ENCODE peak calls at places on chromosomes 3 and 15, in six cellular contexts. Z, S, Y, D, T and I are unnamed samples. For H3K4me1, the result is how much of the 10 kb centered on the place peaks cover.

GRCh38 chr3:61093364-61093763 is 157.9 kb downstream of the FHIT start:
- DNase-seq in Z (no peak), S (no peak), Y (no peak), D (no peak), T (no peak), I (no peak)

GRCh38 chr3:124518350-124518749 is 211.9 kb upstream of the UMPS start:
- DNase-seq in Z (no peak), S (no peak), Y (no peak), D (no peak), T (no peak), I (no peak)

GRCh38 chr15:60865507-60865906 is 363.6 kb downstream of the RORA start:
- DNase-seq in Z (no peak), S (no peak), Y (no peak), D (no peak), T (no peak), I (no peak)

GRCh38 chr15:77823736-77824135 is 191.0 kb upstream of the LINGO1 start:
- DNase-seq in Z (no peak), S (no peak), Y (no peak), D (no peak), T (no peak), I (no peak)

GRCh38 chr15:42876224-42876623 is 44.4 kb downstream of the TTBK2 start:
- DNase-seq in Z (no peak), S (no peak), Y (no peak), D (no peak), T (no peak), I (no peak)

GRCh38 chr15:71170163-71170562 is 54.9 kb downstream of the THSD4 start:
- DNase-seq in Z (no peak), S (no peak), Y (no peak), D (no peak), T (no peak), I (no peak)

GRCh38 chr3:33789183-33789954 is 9.1 kb upstream of the PDCD6IP start:
- DNase-seq in Z (no peak), S (no peak), Y (no peak), D (no peak), T (no peak), I (no peak)

GRCh38 chr3:152892446-152892845 is 57.5 kb downstream of the P2RY1 start:
- DNase-seq in Z (no peak), S (peak), Y (no peak), D (no peak), T (no peak), I (no peak)

GRCh38 chr3:185318136-185318535 is 44.8 kb upstream of the MAP3K13 start:
- DNase-seq in Z (no peak), S (no peak), Y (no peak), D (no peak), T (no peak), I (no peak)

GRCh38 chr3:72380711-72381508 is 467.3 kb downstream of the SHQ1 start:
- DNase-seq in Z (no peak), S (no peak), Y (no peak), D (no peak), T (no peak), I (no peak)

GRCh38 chr3:192901435-192901834 is 16.2 kb downstream of the MB21D2 start:
- DNase-seq in Z (no peak), S (no peak), Y (no peak), D (no peak), T (no peak), I (no peak)
- H3K4me1 ChIP-seq in Z (under half), S (under half), Y (under half), D (half or more), T (under half), I (under half)

DNA sequence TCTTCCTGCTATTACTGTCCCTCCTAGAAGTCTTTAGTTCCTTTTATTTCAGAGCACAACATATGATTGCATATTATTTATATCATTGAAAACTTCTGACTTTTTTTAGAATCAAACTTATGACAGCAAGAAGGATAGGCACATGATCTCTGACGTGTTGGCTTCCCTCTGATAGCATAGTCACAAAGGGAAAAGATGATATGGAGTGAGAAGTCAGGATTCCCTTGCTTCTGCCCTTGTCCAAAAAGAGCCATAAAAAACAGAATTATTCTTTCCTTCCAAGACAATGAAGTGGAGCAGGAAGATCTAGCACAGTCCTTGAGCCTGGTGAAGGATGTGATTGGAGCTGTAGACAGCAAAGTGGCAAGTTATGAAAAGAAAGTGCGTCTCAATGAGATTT is 71.9 kb downstream of the KLHL25 start:
- DNase-seq in Z (no peak), S (no peak), Y (no peak), D (no peak), T (no peak), I (no peak)
- TF ChIP-seq CTCF in Z (no peak), S (no peak), Y (no peak), D (no peak), T (no peak), I (no peak)

DNA sequence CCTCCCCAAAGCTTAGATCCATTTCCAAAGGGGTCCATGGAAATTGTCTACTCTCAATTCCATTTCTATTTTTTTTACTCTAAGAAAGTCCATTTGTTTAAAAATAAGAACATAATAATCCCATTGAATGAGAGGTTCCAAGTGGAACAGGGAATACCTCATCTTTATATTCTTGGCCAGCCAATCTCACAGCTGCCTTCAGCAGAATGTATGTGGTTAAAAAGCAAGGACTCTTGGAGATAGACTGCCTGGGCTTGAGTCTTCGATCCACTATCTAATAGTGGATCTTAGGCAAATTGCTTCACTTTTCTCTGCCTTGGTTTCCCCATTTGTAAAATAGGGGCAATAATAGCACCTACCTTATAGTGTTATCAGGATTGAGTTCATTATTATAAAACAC is 24.5 kb upstream of the CAPN7 start:
- DNase-seq in Z (no peak), S (no peak), Y (no peak), D (no peak), T (no peak), I (no peak)
- H3K27ac ChIP-seq in Z (peak), S (no peak), Y (no peak), D (no peak), T (no peak), I (no peak)

GRCh38 chr3:39752751-39753150 is 56.7 kb upstream of the MYRIP start:
- DNase-seq in Z (no peak), S (no peak), Y (no peak), D (no peak), T (no peak), I (no peak)

GRCh38 chr3:39753361-39753760 is 56.0 kb upstream of the MYRIP start:
- DNase-seq in Z (no peak), S (no peak), Y (no peak), D (no peak), T (no peak), I (no peak)

GRCh38 chr3:39752019-39752637 is 57.3 kb upstream of the MYRIP start:
- DNase-seq in Z (no peak), S (no peak), Y (no peak), D (no peak), T (no peak), I (no peak)

GRCh38 chr3:39748002-39748401 is 61.4 kb upstream of the MYRIP start:
- DNase-seq in Z (no peak), S (no peak), Y (no peak), D (no peak), T (no peak), I (no peak)

DNA sequence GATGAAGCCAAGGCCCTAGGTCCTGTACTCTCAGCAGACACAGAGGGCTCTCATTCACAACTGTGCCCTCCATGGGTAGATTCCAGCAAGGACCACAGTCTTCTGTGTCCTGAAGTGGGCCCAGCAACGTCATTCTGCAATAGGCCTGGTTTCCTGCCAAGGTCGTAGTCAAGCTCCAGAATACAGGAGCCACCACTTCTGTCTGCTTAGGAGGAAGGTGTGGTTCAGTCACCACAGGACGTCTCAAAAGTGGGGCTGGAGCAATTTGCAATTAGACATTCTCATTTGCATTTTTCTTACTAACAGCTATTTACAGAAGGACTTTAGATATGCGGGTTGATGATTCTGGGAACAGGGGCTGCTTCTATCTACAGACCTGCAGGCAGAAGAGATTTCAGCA is 58.7 kb upstream of the MYRIP start:
- DNase-seq in Z (no peak), S (no peak), Y (no peak), D (no peak), T (no peak), I (no peak)
- H3K4me1 ChIP-seq in Z (under half), S (under half), Y (under half), D (under half), T (under half), I (under half)